ENCODE peak calls at places on chromosomes 7 and 10, in six cellular contexts. W is tibial nerve, Y is spleen, Z is suprapubic skin, I is lower leg skin, S is body of pancreas. Q is an unnamed sample.

GRCh38 chr7:27112960-27113949 is 10.8 kb upstream of the HOXA2 start:
- DNase-seq in Y (no peak), S (peak; percentile 45), W (no peak), Z (no peak), I (no peak), Q (peak; percentile 90)

GRCh38 chr7:124276005-124276606 is 243.2 kb upstream of the TMEM229A start:
- DNase-seq in I (no peak), W (peak; percentile 8), Y (no peak), S (peak; percentile 4), Z (no peak), Q (peak; percentile 6)

GRCh38 chr7:45902820-45903219 is 14.5 kb downstream of the IGFBP1 start:
- DNase-seq in I (no peak), W (no peak), S (no peak), Y (no peak), Z (no peak), Q (no peak)

GRCh38 chr10:7986851-7987250 is 67.6 kb upstream of the GATA3 start:
- DNase-seq in Y (no peak), W (no peak), Z (no peak), I (no peak), S (no peak), Q (no peak)

GRCh38 chr7:130910949-130911944 is 177.2 kb upstream of the KLF14 start:
- DNase-seq in S (no peak), I (no peak), Z (no peak), Y (no peak), W (no peak), Q (no peak)

GRCh38 chr7:107147464-107148214 is 21.2 kb upstream of the HBP1 start:
- DNase-seq in I (no peak), S (peak; percentile 14), Y (no peak), Z (no peak), W (peak; percentile 29), Q (no peak)

GRCh38 chr7:71733108-71733870 is 601.3 kb downstream of the GALNT17 start:
- DNase-seq in Z (peak; percentile 87), W (peak; percentile 76), Y (peak; percentile 89), I (peak; percentile 52), S (peak; percentile 83), Q (peak; percentile 74)

GRCh38 chr10:90227786-90228185 is 526.4 kb downstream of the KIF20B start:
- DNase-seq in S (no peak), W (no peak), Y (no peak), Z (no peak), I (no peak), Q (no peak)

GRCh38 chr10:8181496-8182174 is 127.1 kb downstream of the GATA3 start:
- DNase-seq in W (no peak), Z (no peak), S (no peak), I (no peak), Y (no peak), Q (no peak)

GRCh38 chr7:131625817-131626372 is 69.5 kb upstream of the PODXL start:
- DNase-seq in I (no peak), Y (no peak), S (peak; percentile 7), W (no peak), Z (no peak), Q (peak; percentile 92)

GRCh38 chr10:52771534-52772455 is 789 bp downstream of the MBL2 start:
- DNase-seq in I (no peak), S (no peak), W (no peak), Z (no peak), Y (no peak), Q (no peak)

GRCh38 chr10:13188593-13188992 is 27.2 kb downstream of the MCM10 start:
- DNase-seq in S (no peak), Y (no peak), W (no peak), Z (no peak), I (no peak), Q (no peak)

GRCh38 chr10:17112566-17112965 is 17.0 kb downstream of the CUBN start:
- DNase-seq in I (no peak), S (no peak), Z (no peak), Y (no peak), W (no peak), Q (no peak)

GRCh38 chr7:129680400-129680799 is 68.9 kb downstream of the NRF1 start:
- DNase-seq in I (no peak), W (no peak), Y (no peak), Z (no peak), S (no peak), Q (no peak)

GRCh38 chr7:106021211-106022067 is 58.4 kb downstream of the CDHR3 start:
- DNase-seq in Z (no peak), Y (no peak), W (no peak), I (no peak), S (no peak), Q (peak; percentile 24)

GRCh38 chr10:126060232-126060935 is 164.0 kb downstream of the FANK1 start:
- DNase-seq in W (peak; percentile 12), I (peak; percentile 35), S (peak; percentile 25), Y (no peak), Z (no peak), Q (peak; percentile 59)

GRCh38 chr7:155669717-155670505 is 25.4 kb downstream of the RBM33 start:
- DNase-seq in Y (no peak), S (no peak), I (no peak), W (no peak), Z (no peak), Q (no peak)

DNA sequence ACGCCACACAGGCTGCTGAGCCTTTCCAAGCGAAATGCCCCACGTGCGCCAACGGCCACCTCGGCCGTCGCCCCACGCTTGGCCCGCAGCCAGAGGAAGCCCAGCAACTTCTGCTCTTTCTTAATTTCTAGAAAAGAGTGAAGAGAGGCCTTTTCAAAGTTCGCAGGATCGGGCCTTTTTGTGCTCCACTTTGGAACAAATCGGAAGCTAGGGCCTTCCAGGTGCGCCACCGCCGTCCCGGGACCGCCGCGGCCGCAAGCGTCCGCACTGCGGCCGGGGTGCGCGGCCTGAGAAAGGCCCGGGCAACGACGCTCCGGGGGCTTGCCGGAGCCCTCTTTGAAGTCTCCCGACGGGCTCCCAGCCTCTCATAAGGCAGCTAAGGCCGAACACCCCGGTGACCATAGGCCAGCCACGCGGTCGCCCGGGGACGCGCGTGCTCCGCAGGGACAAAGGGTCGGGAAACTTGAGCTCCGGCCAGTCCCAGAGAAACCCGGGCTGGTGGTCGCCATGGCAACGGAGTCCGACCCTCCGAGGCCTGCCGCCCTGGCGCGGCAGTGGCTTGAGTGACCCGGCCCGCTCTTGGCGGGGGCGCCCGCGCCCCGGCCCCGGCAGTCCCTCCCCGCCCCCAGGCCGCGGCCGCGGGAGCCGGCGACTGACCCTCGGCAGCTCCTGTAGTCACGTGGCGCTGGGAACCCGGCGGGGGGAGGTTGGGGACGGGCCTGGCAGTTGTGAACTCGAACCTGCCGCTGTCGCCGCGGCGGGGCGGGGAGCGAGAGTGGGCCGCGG is at the start of gene REPIN1:
- DNase-seq in S (peak; percentile 94), Z (peak; percentile 97), W (peak; percentile 90), I (peak; percentile 85), Y (peak; percentile 98), Q (peak; percentile 76)
- TF ChIP-seq POLR2A in S (peak; percentile 64), Z (no peak), W (peak; percentile 70), I (no peak), Y (no peak), Q (peak; percentile 67)

GRCh38 chr10:69452676-69453415 is 1.6 kb downstream of the TSPAN15 start:
- DNase-seq in Y (peak; percentile 50), W (no peak), S (no peak), I (no peak), Z (no peak), Q (no peak)

GRCh38 chr10:69451209-69451783 is at the start of gene TSPAN15:
- DNase-seq in I (peak; percentile 72), W (peak; percentile 72), Z (no peak), S (peak; percentile 91), Y (peak; percentile 91), Q (peak; percentile 72)

GRCh38 chr10:69451784-69452251 is 553 bp downstream of the TSPAN15 start:
- DNase-seq in Z (no peak), W (no peak), S (peak; percentile 77), I (no peak), Y (no peak), Q (no peak)

GRCh38 chr10:69446650-69447151 is 4.6 kb upstream of the TSPAN15 start:
- DNase-seq in Y (no peak), Z (no peak), S (no peak), I (no peak), W (no peak), Q (peak; percentile 64)

DNA sequence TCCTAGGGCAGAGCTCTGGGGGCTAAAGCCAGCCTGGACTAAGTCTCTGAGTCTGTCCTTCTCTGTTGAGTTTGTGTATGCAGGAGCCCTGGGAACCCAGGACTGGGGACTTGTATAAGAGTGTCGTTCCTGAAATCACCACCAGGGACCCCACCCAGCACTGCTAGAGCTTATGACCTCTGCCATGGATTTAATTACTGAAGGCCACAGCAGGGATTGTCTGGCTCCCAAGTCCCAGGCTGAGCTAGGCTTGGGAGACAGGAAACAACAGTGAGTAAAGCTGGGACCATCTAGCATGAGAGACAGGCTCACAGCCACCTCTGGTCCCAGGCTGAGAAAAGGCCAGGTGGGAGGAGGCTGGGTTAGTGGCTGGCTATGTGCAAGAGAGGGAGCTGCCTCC is 1.4 kb upstream of the TSPAN15 start:
- DNase-seq in Y (peak; percentile 72), W (peak; percentile 63), Z (no peak), I (peak; percentile 58), S (peak; percentile 73), Q (peak; percentile 77)
- TF ChIP-seq POLR2A in Y (no peak), W (no peak), Z (no peak), I (no peak), S (no peak), Q (no peak)

GRCh38 chr10:1044146-1044545 is 4.8 kb downstream of the IDI1 start:
- DNase-seq in Y (no peak), Z (no peak), S (no peak), W (no peak), I (no peak), Q (no peak)

GRCh38 chr10:1044964-1045363 is 4.0 kb downstream of the IDI1 start:
- DNase-seq in Z (no peak), Y (no peak), I (no peak), S (no peak), W (no peak), Q (no peak)

GRCh38 chr10:1041514-1041913 is 7.4 kb downstream of the IDI1 start:
- DNase-seq in Y (no peak), I (no peak), Z (no peak), S (no peak), W (no peak), Q (no peak)

GRCh38 chr10:1045415-1045814 is 3.5 kb downstream of the IDI1 start:
- DNase-seq in W (no peak), Z (no peak), Y (no peak), S (no peak), I (no peak), Q (no peak)

GRCh38 chr10:1043532-1043995 is 5.4 kb downstream of the IDI1 start:
- DNase-seq in Y (peak; percentile 90), Z (no peak), I (peak; percentile 40), S (peak; percentile 57), W (no peak), Q (no peak)
- TF ChIP-seq POLR2A in Y (no peak), Z (no peak), I (no peak), S (peak; percentile 54), W (peak; percentile 30), Q (no peak)

GRCh38 chr10:87861953-87862643 is 1.2 kb downstream of the KLLN start:
- DNase-seq in W (peak; percentile 95), I (peak; percentile 96), Y (peak; percentile 99), Z (peak; percentile 98), S (peak; percentile 98), Q (peak; percentile 82)

GRCh38 chr10:87861034-87861433 is 2.3 kb downstream of the KLLN start:
- DNase-seq in S (no peak), W (no peak), Z (no peak), Y (no peak), I (no peak), Q (no peak)

GRCh38 chr10:87863102-87863943 is at the start of the genes KLLN and PTEN:
- DNase-seq in Y (peak; percentile 97), Z (peak; percentile 94), S (peak; percentile 92), I (peak; percentile 85), W (peak; percentile 82), Q (peak; percentile 84)

GRCh38 chr10:87861566-87861952 is 1.8 kb downstream of the KLLN start:
- DNase-seq in Z (peak; percentile 90), W (peak; percentile 73), S (peak; percentile 94), Y (peak; percentile 93), I (peak; percentile 69), Q (no peak)

GRCh38 chr10:87862644-87863101 is 660 bp downstream of the KLLN start:
- DNase-seq in Y (no peak), Z (no peak), S (no peak), I (no peak), W (no peak), Q (peak; percentile 54)
- TF ChIP-seq POLR2A in Y (no peak), Z (no peak), S (no peak), I (no peak), W (no peak), Q (no peak)